ENCODE peak calls at places on chromosome 1, in five cellular contexts. One of them, this sample, is unnamed.
A peak's percentile ranks its signal among the peaks of the same experiment; 100 is the strongest.

GRCh38 chr1:147721711-147722110 is 38.7 kb downstream of the GJA5 start:
- DNase-seq in K562: no peak
- DNase-seq in GM23338: no peak
- DNase-seq in transverse colon: no peak
- DNase-seq in GM12878: no peak
- DNase-seq in this sample: no peak

GRCh38 chr1:74856174-74856573 is 123.2 kb downstream of the TYW3 start:
- DNase-seq in K562: no peak
- DNase-seq in GM23338: peak; percentile 20
- DNase-seq in transverse colon: no peak
- DNase-seq in GM12878: no peak
- DNase-seq in this sample: no peak

GRCh38 chr1:23167353-23168078 is 1.1 kb downstream of the LUZP1 start:
- DNase-seq in K562: peak; percentile 79
- DNase-seq in GM23338: peak; percentile 84
- DNase-seq in transverse colon: peak; percentile 57
- DNase-seq in GM12878: no peak
- DNase-seq in this sample: peak; percentile 43

GRCh38 chr1:228555074-228555989 is 68.2 kb downstream of the RNF187 start:
- DNase-seq in K562: no peak
- DNase-seq in GM23338: no peak
- DNase-seq in transverse colon: no peak
- DNase-seq in GM12878: no peak
- DNase-seq in this sample: no peak

GRCh38 chr1:16207318-16208269 is 4.9 kb downstream of the ARHGEF19 start:
- DNase-seq in K562: peak; percentile 45
- DNase-seq in GM23338: peak; percentile 63
- DNase-seq in transverse colon: no peak
- DNase-seq in GM12878: no peak
- DNase-seq in this sample: no peak

GRCh38 chr1:94927405-94928175 is 680 bp upstream of the CNN3 start:
- DNase-seq in K562: no peak
- DNase-seq in GM23338: peak; percentile 82
- DNase-seq in transverse colon: peak; percentile 63
- DNase-seq in GM12878: no peak
- DNase-seq in this sample: no peak

GRCh38 chr1:29122987-29123870 is 474 bp downstream of the TMEM200B start:
- DNase-seq in K562: no peak
- DNase-seq in GM23338: peak; percentile 47
- DNase-seq in transverse colon: peak; percentile 21
- DNase-seq in GM12878: no peak
- DNase-seq in this sample: no peak

GRCh38 chr1:108149796-108150467 is 50.2 kb downstream of the SLC25A24 start:
- DNase-seq in K562: no peak
- DNase-seq in GM23338: no peak
- DNase-seq in transverse colon: no peak
- DNase-seq in GM12878: no peak
- DNase-seq in this sample: no peak

GRCh38 chr1:225944951-225945350 is 3.9 kb upstream of the LEFTY2 start:
- DNase-seq in K562: peak; percentile 9
- DNase-seq in GM23338: no peak
- DNase-seq in transverse colon: no peak
- DNase-seq in GM12878: no peak
- DNase-seq in this sample: no peak

GRCh38 chr1:161209790-161210409 is 5.2 kb upstream of the FCER1G start:
- DNase-seq in K562: peak; percentile 89
- DNase-seq in GM23338: peak; percentile 98
- DNase-seq in transverse colon: peak; percentile 76
- DNase-seq in GM12878: no peak
- DNase-seq in this sample: peak; percentile 66

GRCh38 chr1:22031214-22031962 is 21.1 kb upstream of the CDC42 start:
- DNase-seq in K562: no peak
- DNase-seq in GM23338: no peak
- DNase-seq in transverse colon: peak; percentile 50
- DNase-seq in GM12878: no peak
- DNase-seq in this sample: peak; percentile 68

GRCh38 chr1:39490596-39491145 is 765 bp upstream of the BMP8A start:
- DNase-seq in K562: peak; percentile 70
- DNase-seq in GM23338: peak; percentile 62
- DNase-seq in transverse colon: peak; percentile 44
- DNase-seq in GM12878: no peak
- DNase-seq in this sample: no peak

GRCh38 chr1:102595106-102595505 is 513.2 kb downstream of the COL11A1 start:
- DNase-seq in K562: no peak
- DNase-seq in GM23338: no peak
- DNase-seq in transverse colon: no peak
- DNase-seq in GM12878: no peak
- DNase-seq in this sample: no peak

DNA sequence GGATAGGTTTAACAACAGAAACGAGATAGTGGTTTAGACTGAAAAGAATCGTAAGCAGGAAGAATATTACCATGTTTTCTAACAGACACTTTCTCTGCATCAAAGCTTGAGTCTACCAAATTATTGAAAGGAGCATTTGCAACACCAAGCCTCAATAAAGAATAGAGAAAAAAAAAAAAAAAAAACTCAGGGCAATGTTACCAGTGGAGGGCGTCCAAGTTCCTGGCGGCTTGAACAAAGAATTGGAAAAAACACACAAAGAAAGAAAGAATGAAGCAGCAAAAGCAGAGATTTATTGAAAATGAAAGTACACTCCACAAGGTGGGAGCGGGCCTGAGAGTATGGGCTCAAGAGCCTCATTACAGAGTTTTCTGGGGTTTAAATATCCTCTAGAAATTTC is 686.5 kb upstream of the ADGRL2 start:
- DNase-seq in K562: no peak
- DNase-seq in GM23338: peak; percentile 49
- DNase-seq in transverse colon: no peak
- DNase-seq in GM12878: no peak
- DNase-seq in this sample: no peak
- TF ChIP-seq CTCF in K562: no peak
- TF ChIP-seq CTCF in GM23338: peak; percentile 76
- TF ChIP-seq CTCF in transverse colon: no peak
- TF ChIP-seq CTCF in GM12878: no peak
- TF ChIP-seq CTCF in this sample: no peak

GRCh38 chr1:231210126-231210525 is 30.9 kb upstream of the GNPAT start:
- DNase-seq in K562: no peak
- DNase-seq in GM23338: no peak
- DNase-seq in transverse colon: no peak
- DNase-seq in GM12878: no peak
- DNase-seq in this sample: no peak

GRCh38 chr1:231208980-231209379 is 32.0 kb upstream of the GNPAT start:
- DNase-seq in K562: no peak
- DNase-seq in GM23338: no peak
- DNase-seq in transverse colon: no peak
- DNase-seq in GM12878: no peak
- DNase-seq in this sample: no peak

GRCh38 chr1:231209531-231209930 is 31.5 kb upstream of the GNPAT start:
- DNase-seq in K562: no peak
- DNase-seq in GM23338: no peak
- DNase-seq in transverse colon: no peak
- DNase-seq in GM12878: no peak
- DNase-seq in this sample: no peak

GRCh38 chr1:231213831-231214573 is 27.0 kb upstream of the GNPAT start:
- DNase-seq in K562: no peak
- DNase-seq in GM23338: no peak
- DNase-seq in transverse colon: no peak
- DNase-seq in GM12878: no peak
- DNase-seq in this sample: no peak

GRCh38 chr1:231211005-231211857 is 29.8 kb upstream of the GNPAT start:
- DNase-seq in K562: peak; percentile 90
- DNase-seq in GM23338: peak; percentile 94
- DNase-seq in transverse colon: peak; percentile 94
- DNase-seq in GM12878: peak; percentile 86
- DNase-seq in this sample: peak; percentile 56
- TF ChIP-seq POLR2AphosphoS5 in K562: no peak
- TF ChIP-seq POLR2AphosphoS5 in GM23338: no peak
- TF ChIP-seq POLR2AphosphoS5 in transverse colon: no peak
- TF ChIP-seq POLR2AphosphoS5 in GM12878: peak; percentile 50
- TF ChIP-seq POLR2AphosphoS5 in this sample: no peak

GRCh38 chr1:234605983-234606730 is 3.8 kb downstream of the IRF2BP2 start:
- DNase-seq in K562: no peak
- DNase-seq in GM23338: no peak
- DNase-seq in transverse colon: peak; percentile 52
- DNase-seq in GM12878: no peak
- DNase-seq in this sample: no peak

GRCh38 chr1:234608026-234608719 is 1.8 kb downstream of the IRF2BP2 start:
- DNase-seq in K562: peak; percentile 46
- DNase-seq in GM23338: peak; percentile 64
- DNase-seq in transverse colon: peak; percentile 84
- DNase-seq in GM12878: peak; percentile 94
- DNase-seq in this sample: peak; percentile 79

GRCh38 chr1:234608720-234609527 is 1.1 kb downstream of the IRF2BP2 start:
- DNase-seq in K562: peak; percentile 44
- DNase-seq in GM23338: peak; percentile 57
- DNase-seq in transverse colon: peak; percentile 50
- DNase-seq in GM12878: no peak
- DNase-seq in this sample: peak; percentile 67

GRCh38 chr1:234606731-234607090 is 3.3 kb downstream of the IRF2BP2 start:
- DNase-seq in K562: no peak
- DNase-seq in GM23338: no peak
- DNase-seq in transverse colon: no peak
- DNase-seq in GM12878: no peak
- DNase-seq in this sample: no peak

DNA sequence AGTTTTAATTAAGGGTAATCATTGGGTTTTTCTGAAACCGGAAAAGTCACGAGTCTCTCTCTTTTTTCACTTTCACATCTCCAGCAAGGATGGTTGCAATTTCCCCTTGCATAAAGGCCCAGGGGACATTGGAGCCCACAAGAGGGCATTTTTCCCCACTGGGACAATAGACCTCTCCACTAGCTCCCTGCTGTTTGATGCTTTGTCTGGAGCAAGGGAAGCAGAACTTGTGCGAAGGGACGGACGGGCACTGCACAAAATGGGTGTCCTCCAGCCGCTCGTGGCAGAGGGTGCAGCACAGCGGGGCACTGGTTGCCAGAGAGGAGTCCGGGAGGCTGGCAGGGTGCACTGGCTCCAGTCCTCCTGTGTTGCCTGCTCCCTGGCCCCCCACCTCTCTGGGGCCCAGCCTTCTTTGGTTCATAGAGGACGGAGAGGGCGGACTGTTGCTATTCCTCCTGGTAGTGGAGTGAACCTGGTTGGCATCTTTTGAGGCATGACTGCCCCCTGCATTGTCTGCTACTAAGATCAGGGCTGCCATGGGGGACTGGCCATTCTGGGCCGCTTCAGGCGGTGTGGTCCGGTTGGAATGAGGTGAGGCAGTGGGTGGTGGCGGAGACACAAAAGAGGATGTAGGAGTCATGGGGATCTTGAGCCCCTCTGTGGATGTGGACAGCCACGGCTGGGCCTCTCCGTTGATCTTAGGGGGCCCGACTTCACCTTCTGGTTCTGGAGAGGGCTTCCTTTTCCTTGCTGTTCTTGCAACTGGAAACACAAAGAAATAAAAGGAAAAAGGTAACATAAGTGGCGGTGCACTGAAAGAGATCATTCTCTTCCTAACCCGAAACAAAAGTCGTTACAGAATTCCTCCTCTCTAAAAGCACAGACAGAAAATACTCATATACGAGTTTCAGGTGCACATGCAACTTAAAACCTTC is 2.6 kb downstream of the IRF2BP2 start:
- DNase-seq in K562: no peak
- DNase-seq in GM23338: peak; percentile 48
- DNase-seq in transverse colon: peak; percentile 44
- DNase-seq in GM12878: no peak
- DNase-seq in this sample: no peak
- TF ChIP-seq CTCF in K562: peak; percentile 45
- TF ChIP-seq CTCF in GM23338: peak; percentile 12
- TF ChIP-seq CTCF in transverse colon: peak; percentile 12
- TF ChIP-seq CTCF in GM12878: peak; percentile 2
- TF ChIP-seq CTCF in this sample: no peak

DNA sequence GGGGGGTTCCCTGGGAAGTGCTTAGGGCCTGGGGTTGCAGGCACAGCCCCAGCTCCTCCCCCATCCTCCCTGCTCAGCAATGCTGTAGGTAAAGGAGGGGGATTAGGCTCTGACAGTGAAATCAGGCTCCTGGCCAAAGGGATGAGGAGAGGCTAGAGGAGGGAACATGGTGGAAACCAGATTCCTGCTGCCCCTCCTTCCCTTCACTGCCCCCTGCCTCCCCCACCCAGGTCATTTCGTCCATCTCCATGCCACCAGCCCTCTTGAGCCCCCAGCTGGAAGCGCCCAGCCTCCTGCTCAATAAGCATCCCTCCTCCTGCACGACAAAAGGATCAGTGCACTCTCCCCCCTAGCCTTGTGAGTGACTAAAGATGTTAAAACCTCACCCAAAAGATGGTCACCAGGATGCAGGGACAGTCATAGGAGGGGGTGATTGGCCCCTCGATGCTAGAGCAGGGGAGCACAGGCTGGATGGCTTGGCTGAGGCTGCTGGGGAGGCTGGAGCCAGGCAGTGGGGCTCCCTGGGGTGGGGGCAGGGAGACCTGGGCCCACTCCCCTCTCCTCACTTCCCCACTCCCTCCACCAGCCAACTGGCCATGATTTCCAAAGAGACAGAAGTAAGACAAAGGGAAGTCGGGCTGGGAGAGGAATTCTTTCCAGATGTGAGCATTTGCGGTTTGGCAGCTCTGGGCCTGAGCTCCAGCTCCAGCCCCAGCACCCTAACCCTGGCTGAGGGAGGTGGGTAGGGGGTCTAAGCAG is 2.3 kb upstream of the CRABP2 start:
- DNase-seq in K562: no peak
- DNase-seq in GM23338: peak; percentile 78
- DNase-seq in transverse colon: no peak
- DNase-seq in GM12878: no peak
- DNase-seq in this sample: no peak
- TF ChIP-seq POLR2AphosphoS5 in K562: no peak
- TF ChIP-seq POLR2AphosphoS5 in GM23338: no peak
- TF ChIP-seq POLR2AphosphoS5 in transverse colon: no peak
- TF ChIP-seq POLR2AphosphoS5 in GM12878: no peak
- TF ChIP-seq POLR2AphosphoS5 in this sample: no peak

GRCh38 chr1:47548188-47548587 is 110.3 kb downstream of the FOXD2 start:
- DNase-seq in K562: no peak
- DNase-seq in GM23338: peak; percentile 25
- DNase-seq in transverse colon: no peak
- DNase-seq in GM12878: no peak
- DNase-seq in this sample: no peak

GRCh38 chr1:47547753-47548152 is 109.9 kb downstream of the FOXD2 start:
- DNase-seq in K562: no peak
- DNase-seq in GM23338: peak; percentile 23
- DNase-seq in transverse colon: no peak
- DNase-seq in GM12878: no peak
- DNase-seq in this sample: no peak

GRCh38 chr1:47549532-47549931 is 111.7 kb downstream of the FOXD2 start:
- DNase-seq in K562: no peak
- DNase-seq in GM23338: peak; percentile 22
- DNase-seq in transverse colon: no peak
- DNase-seq in GM12878: no peak
- DNase-seq in this sample: no peak

DNA sequence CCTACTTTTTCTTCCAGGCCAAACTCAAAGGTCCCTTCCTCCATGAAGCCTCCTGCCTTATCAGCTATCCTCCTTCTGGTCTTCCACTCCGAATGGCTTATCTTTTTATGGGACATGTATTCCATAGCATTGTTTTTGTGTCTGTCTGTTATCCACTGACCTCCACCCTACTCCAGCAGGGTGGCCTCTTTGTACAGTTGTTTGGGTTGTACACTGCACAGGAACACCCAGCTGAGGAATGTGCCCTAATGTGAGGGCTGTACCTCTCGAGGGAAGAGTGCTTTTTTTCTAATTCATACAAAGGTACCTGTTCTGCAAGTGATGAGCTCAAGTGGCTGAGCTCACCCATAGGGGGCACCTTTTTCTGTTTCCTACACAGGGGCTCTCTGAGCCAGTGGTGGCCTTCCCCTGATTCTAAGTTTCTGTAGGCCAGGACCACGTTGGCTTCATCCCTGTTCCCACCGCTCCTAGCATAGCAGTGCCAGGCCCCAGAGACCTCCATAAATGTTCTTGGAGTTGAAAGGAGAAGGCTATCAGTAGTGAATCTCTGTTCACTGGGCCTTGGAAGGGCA is 108.2 kb downstream of the FOXD2 start:
- DNase-seq in K562: no peak
- DNase-seq in GM23338: peak; percentile 46
- DNase-seq in transverse colon: no peak
- DNase-seq in GM12878: no peak
- DNase-seq in this sample: no peak
- TF ChIP-seq CTCF in K562: no peak
- TF ChIP-seq CTCF in GM23338: peak; percentile 43
- TF ChIP-seq CTCF in transverse colon: no peak
- TF ChIP-seq CTCF in GM12878: no peak
- TF ChIP-seq CTCF in this sample: no peak

This sample was measured in breast epithelium.